ENCODE peak calls at places on chromosomes 2 and 18, in six cellular contexts. H is AG04450, N is hepatocyte, Q is fibroblast of lung, L is breast epithelium, G is tibial artery. O is an unnamed sample.

GRCh38 chr18:68666316-68666715 is 48.6 kb downstream of the TMX3 start:
- DNase-seq in L (no peak), G (no peak), N (no peak), Q (peak; percentile 7), H (no peak), O (no peak)

GRCh38 chr18:63318882-63319382 is 637 bp downstream of the BCL2 start:
- DNase-seq in L (no peak), N (no peak), G (no peak), H (no peak), Q (no peak), O (no peak)

GRCh38 chr2:120230515-120231471 is 7.6 kb upstream of the TMEM185B start:
- DNase-seq in H (no peak), N (peak; percentile 60), G (no peak), L (no peak), Q (no peak), O (no peak)

GRCh38 chr2:172931256-172931894 is 144.3 kb upstream of the MAP3K20 start:
- DNase-seq in L (no peak), Q (peak; percentile 64), N (peak; percentile 13), H (no peak), G (no peak), O (no peak)

GRCh38 chr2:174585111-174585510 is 12.5 kb downstream of the WIPF1 start:
- DNase-seq in Q (no peak), N (no peak), H (peak; percentile 26), G (no peak), L (no peak), O (no peak)

GRCh38 chr2:237149425-237149824 is 63.7 kb downstream of the COPS8 start:
- DNase-seq in H (no peak), Q (no peak), L (no peak), N (peak; percentile 40), G (no peak), O (no peak)

GRCh38 chr2:54483426-54483825 is 27.3 kb downstream of the SPTBN1 start:
- DNase-seq in N (no peak), Q (peak; percentile 45), H (no peak), G (no peak), L (no peak), O (no peak)

GRCh38 chr2:211117026-211117425 is 560.6 kb downstream of the CPS1 start:
- DNase-seq in G (no peak), H (no peak), L (no peak), N (no peak), Q (no peak), O (no peak)

GRCh38 chr2:134417968-134418557 is 164.2 kb downstream of the MGAT5 start:
- DNase-seq in H (no peak), G (no peak), N (no peak), Q (no peak), L (no peak), O (no peak)

GRCh38 chr18:56702946-56703345 is 51.8 kb downstream of the WDR7 start:
- DNase-seq in L (no peak), G (no peak), N (peak; percentile 50), H (no peak), Q (peak; percentile 51), O (peak; percentile 6)

DNA sequence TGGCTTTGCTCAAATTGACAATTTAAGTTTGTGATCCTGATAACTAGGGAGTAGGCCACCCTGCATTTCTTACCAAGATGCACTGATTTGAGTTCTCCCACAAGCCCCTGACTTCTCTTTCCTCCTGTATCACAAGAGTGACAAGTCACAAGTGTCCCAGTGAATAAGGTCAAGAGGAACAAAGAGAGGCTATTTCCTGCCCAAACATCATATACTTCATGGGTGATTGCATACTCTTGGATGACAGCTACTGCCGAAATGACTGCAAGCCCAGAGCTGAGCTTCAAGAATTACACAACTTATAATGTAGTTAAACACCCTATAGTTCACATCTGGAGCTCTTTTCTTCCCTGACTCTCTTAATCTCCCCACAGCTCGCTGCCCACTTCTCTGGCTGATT is 289.8 kb upstream of the PARD3B start:
- DNase-seq in L (no peak), H (no peak), N (no peak), G (no peak), Q (no peak), O (no peak)
- H3K27ac ChIP-seq in L (no peak overlapping the region), H (no peak overlapping the region), N (no peak overlapping the region), G (no peak overlapping the region), Q (no peak overlapping the region), O (no peak overlapping the region)

DNA sequence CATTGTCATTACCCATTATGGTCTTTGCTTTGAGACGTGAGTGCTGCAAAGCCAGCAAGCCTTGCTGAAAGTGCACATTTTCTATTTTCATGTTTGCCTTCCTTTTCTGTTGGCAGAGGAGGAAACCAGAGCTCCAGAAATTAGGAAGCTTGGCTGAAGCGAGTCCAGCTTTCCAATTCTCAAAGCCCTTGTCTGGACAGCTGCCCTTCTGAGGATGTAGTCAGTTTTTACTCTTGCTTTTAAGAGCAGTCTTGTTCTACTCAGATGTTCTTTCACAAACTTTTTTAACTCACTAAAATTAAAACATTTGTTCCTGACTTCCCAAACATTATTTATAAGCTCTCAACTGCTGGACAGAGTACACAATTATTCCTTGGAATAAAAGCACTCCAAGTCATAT is 93.8 kb downstream of the ICOS start:
- DNase-seq in N (no peak), L (no peak), G (no peak), Q (no peak), H (no peak), O (no peak)
- H3K27ac ChIP-seq in N (peak overlapping the region; percentile 3), L (no peak overlapping the region), G (no peak overlapping the region), Q (no peak overlapping the region), H (no peak overlapping the region), O (no peak overlapping the region)

GRCh38 chr2:104701471-104701911 is 152.4 kb upstream of the POU3F3 start:
- DNase-seq in Q (no peak), L (no peak), H (no peak), N (no peak), G (no peak), O (no peak)

GRCh38 chr2:104703669-104704068 is 150.2 kb upstream of the POU3F3 start:
- DNase-seq in Q (no peak), G (no peak), H (no peak), N (no peak), L (no peak), O (no peak)

GRCh38 chr2:104702026-104702425 is 151.9 kb upstream of the POU3F3 start:
- DNase-seq in L (no peak), H (no peak), G (no peak), N (no peak), Q (no peak), O (no peak)

GRCh38 chr2:104704846-104705245 is 149.1 kb upstream of the POU3F3 start:
- DNase-seq in H (no peak), L (no peak), Q (no peak), G (no peak), N (no peak), O (no peak)

GRCh38 chr2:104702451-104702850 is 151.5 kb upstream of the POU3F3 start:
- DNase-seq in Q (no peak), L (no peak), N (no peak), H (no peak), G (no peak), O (no peak)
- H3K27ac ChIP-seq in Q (no peak overlapping the region), L (no peak overlapping the region), N (no peak overlapping the region), H (no peak overlapping the region), G (no peak overlapping the region), O (no peak overlapping the region)

GRCh38 chr2:233247116-233247515 is 4.4 kb upstream of the ATG16L1 start:
- DNase-seq in H (no peak), L (no peak), Q (no peak), G (no peak), N (no peak), O (no peak)
- H3K27ac ChIP-seq in H (no peak overlapping the region), L (no peak overlapping the region), Q (no peak overlapping the region), G (no peak overlapping the region), N (peak overlapping the region; percentile 51), O (no peak overlapping the region)

DNA sequence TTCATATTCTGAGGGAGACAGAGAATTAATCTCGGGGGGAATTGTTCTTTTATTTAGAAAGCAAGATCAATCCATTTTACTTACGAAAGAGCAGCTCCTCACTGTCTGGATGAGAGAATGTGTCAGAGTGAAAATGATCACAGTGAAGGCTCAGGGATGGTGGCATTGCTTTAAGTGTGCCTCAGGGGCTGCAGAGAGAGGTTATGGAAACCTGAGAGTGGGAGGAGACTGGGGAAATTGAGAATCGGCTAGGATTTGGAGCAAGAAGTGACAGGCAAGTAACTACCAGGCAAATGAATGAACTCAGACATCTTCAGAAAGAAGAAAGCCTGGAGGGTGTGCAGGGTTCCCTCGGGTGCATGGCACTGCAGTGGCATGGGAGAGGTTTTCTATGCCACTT is 34.2 kb downstream of the MRPL35 start:
- DNase-seq in L (no peak), G (no peak), N (no peak), Q (no peak), H (no peak), O (no peak)
- H3K27ac ChIP-seq in L (no peak overlapping the region), G (peak overlapping the region; percentile 48), N (no peak overlapping the region), Q (no peak overlapping the region), H (no peak overlapping the region), O (no peak overlapping the region)

DNA sequence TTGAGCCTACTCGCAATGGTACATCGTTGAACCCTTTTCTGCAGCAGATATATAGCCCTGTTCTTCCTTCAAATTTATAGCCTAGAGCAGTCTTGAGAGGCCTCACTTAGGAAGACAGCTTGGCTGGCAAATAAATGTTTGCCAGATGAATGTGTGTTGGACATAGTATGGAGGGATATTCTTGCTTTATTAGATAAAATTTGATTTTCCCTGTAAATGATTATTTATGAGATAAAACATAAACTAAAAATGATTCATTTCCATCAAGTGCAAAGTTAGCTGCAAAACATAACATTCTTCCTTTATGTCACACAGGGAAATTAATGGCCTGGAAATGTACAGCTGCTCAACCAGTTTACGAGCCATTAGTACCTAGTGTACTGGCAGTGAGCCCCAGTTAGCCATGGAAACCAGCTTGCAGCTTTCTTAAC is 82.5 kb downstream of the LIMS1 start:
- DNase-seq in H (no peak), L (peak; percentile 49), Q (peak; percentile 61), N (no peak), G (no peak), O (no peak)
- H3K27ac ChIP-seq in H (no peak overlapping the region), L (peak overlapping the region; percentile 42), Q (peak overlapping the region; percentile 14), N (peak overlapping the region; percentile 50), G (no peak overlapping the region), O (no peak overlapping the region)

GRCh38 chr2:205660521-205661124 is 21.7 kb upstream of the NRP2 start:
- DNase-seq in H (peak; percentile 91), Q (peak; percentile 93), G (peak; percentile 48), L (peak; percentile 50), N (no peak), O (no peak)
- H3K27ac ChIP-seq in H (peak overlapping the region; percentile 54), Q (peak overlapping the region; percentile 58), G (peak overlapping the region; percentile 37), L (peak overlapping the region; percentile 1), N (no peak overlapping the region), O (no peak overlapping the region)

GRCh38 chr2:16664052-16664731 is 1.4 kb downstream of the CYRIA start:
- DNase-seq in N (peak; percentile 70), H (peak; percentile 71), L (no peak), G (peak; percentile 48), Q (peak; percentile 94), O (peak; percentile 80)

GRCh38 chr2:16665746-16666452 is at the start of gene CYRIA:
- DNase-seq in L (no peak), N (peak; percentile 81), G (peak; percentile 43), Q (no peak), H (no peak), O (peak; percentile 70)

GRCh38 chr2:16664809-16665745 is 557 bp downstream of the CYRIA start:
- DNase-seq in N (no peak), H (no peak), Q (no peak), L (no peak), G (peak; percentile 27), O (no peak)

GRCh38 chr2:16663121-16663905 is 2.3 kb downstream of the CYRIA start:
- DNase-seq in G (no peak), Q (no peak), N (no peak), L (no peak), H (no peak), O (no peak)

GRCh38 chr2:16666453-16666801 is 793 bp upstream of the CYRIA start:
- DNase-seq in H (no peak), G (no peak), N (peak; percentile 16), L (no peak), Q (peak; percentile 80), O (no peak)
- H3K27ac ChIP-seq in H (peak overlapping the region; percentile 61), G (no peak overlapping the region), N (no peak overlapping the region), L (peak overlapping the region; percentile 67), Q (no peak overlapping the region), O (no peak overlapping the region)

O was measured in substantia nigra.